ENCODE peak calls at places on chromosomes 4 and X, in seven cellular contexts. B is iris pigment epithelial cell; S is activated naive CD4-positive, alpha-beta T cell treated with Interleukin-2 at 50 U/mL for 16 hours; H is transverse colon; D is NCI-H748 treated with DMSO at 0.1 percent for 48 hours; I is GM12892; Y is SJSA1. X is an unnamed sample.

GRCh38 chr4:115562506-115562905 is 449.1 kb upstream of the NDST4 start:
- DNase-seq in Y (no peak), B (no peak), H (no peak), D (no peak), I (no peak), S (no peak), X (no peak)

GRCh38 chr4:111400736-111401135 is 744.5 kb upstream of the FAM241A start:
- DNase-seq in H (no peak), S (no peak), Y (peak; percentile 31), I (no peak), D (peak; percentile 3), B (peak; percentile 78), X (peak; percentile 88)

GRCh38 chr4:10342866-10343265 is 114.4 kb downstream of the ZNF518B start:
- DNase-seq in H (no peak), Y (no peak), I (no peak), B (no peak), S (no peak), D (no peak), X (no peak)

GRCh38 chr4:8645753-8646124 is 53.2 kb downstream of the CPZ start:
- DNase-seq in H (no peak), B (no peak), Y (no peak), I (no peak), S (no peak), D (no peak), X (no peak)

GRCh38 chr4:80012291-80012690 is 60.7 kb downstream of the ANTXR2 start:
- DNase-seq in D (no peak), B (no peak), S (no peak), H (no peak), Y (no peak), I (no peak), X (no peak)

GRCh38 chr4:128285085-128286023 is 2.3 kb downstream of the PGRMC2 start:
- DNase-seq in D (no peak), Y (no peak), S (no peak), I (no peak), B (peak; percentile 59), H (peak; percentile 16), X (no peak)

GRCh38 chrX:9940397-9940796 is 26.8 kb upstream of the CLDN34 start:
- DNase-seq in S (no peak), I (no peak), H (no peak), Y (no peak), D (no peak), B (peak; percentile 75), X (no peak)

GRCh38 chr4:87974856-87975462 is 555 bp upstream of the SPP1 start:
- DNase-seq in S (no peak), D (no peak), H (no peak), Y (no peak), B (no peak), I (no peak), X (peak; percentile 42)

GRCh38 chr4:85669204-85669603 is 194.3 kb downstream of the ARHGAP24 start:
- DNase-seq in S (no peak), H (no peak), I (no peak), B (no peak), D (no peak), Y (no peak), X (no peak)

GRCh38 chrX:47198026-47198686 is 4.5 kb downstream of the UBA1 start:
- DNase-seq in I (no peak), S (no peak), D (no peak), H (no peak), Y (no peak), B (peak; percentile 52), X (no peak)

GRCh38 chrX:11629593-11630211 is 36.0 kb downstream of the ARHGAP6 start:
- DNase-seq in Y (no peak), I (no peak), H (no peak), B (peak; percentile 78), S (no peak), D (no peak), X (no peak)

GRCh38 chr4:166165829-166166420 is 292.9 kb downstream of the TLL1 start:
- DNase-seq in D (peak; percentile 76), Y (peak; percentile 33), H (no peak), I (no peak), B (peak; percentile 74), S (no peak), X (peak; percentile 65)

GRCh38 chr4:148056879-148057278 is 325.0 kb downstream of the ARHGAP10 start:
- DNase-seq in Y (peak; percentile 22), I (no peak), S (peak; percentile 74), B (peak; percentile 86), H (peak; percentile 62), D (no peak), X (peak; percentile 30)

GRCh38 chr4:15756361-15756861 is 21.7 kb upstream of the CD38 start:
- DNase-seq in I (no peak), D (no peak), Y (peak; percentile 63), H (peak; percentile 20), B (peak; percentile 73), S (peak; percentile 79), X (no peak)

GRCh38 chr4:64465263-64465662 is 56.0 kb upstream of the TECRL start:
- DNase-seq in I (no peak), H (no peak), S (no peak), D (no peak), B (peak; percentile 3), Y (no peak), X (no peak)

GRCh38 chrX:47247206-47247998 is 14.6 kb downstream of the USP11 start:
- DNase-seq in Y (no peak), D (no peak), B (peak; percentile 42), I (no peak), H (no peak), S (peak; percentile 3), X (no peak)

GRCh38 chr4:143282170-143282760 is 54.4 kb upstream of the GAB1 start:
- DNase-seq in H (no peak), I (no peak), Y (no peak), D (no peak), S (no peak), B (no peak), X (no peak)